ENCODE peak calls at places on chromosomes 3 and 15, in eight cellular contexts. L, A, V, S, B, I, Y and E are unnamed samples.

GRCh38 chr3:177015881-177016280 is 181.4 kb downstream of the TBL1XR1 start:
- DNase-seq in L (no peak), A (no peak), V (no peak), S (no peak), B (no peak), I (no peak), Y (no peak), E (no peak)

GRCh38 chr3:65605876-65606432 is 432.8 kb downstream of the MAGI1 start:
- DNase-seq in L (no peak), A (no peak), V (no peak), S (no peak), B (no peak), I (no peak), Y (no peak), E (no peak)

GRCh38 chr3:31157893-31158620 is 263.6 kb upstream of the GADL1 start:
- DNase-seq in L (no peak), A (no peak), V (no peak), S (no peak), B (no peak), I (peak), Y (no peak), E (no peak)

GRCh38 chr15:31869640-31870335 is 160.5 kb upstream of the CHRNA7 start:
- DNase-seq in L (peak), A (peak), V (no peak), S (no peak), B (no peak), I (peak), Y (no peak), E (peak)

GRCh38 chr15:71055461-71055860 is 59.8 kb upstream of the THSD4 start:
- DNase-seq in L (no peak), A (no peak), V (no peak), S (no peak), B (no peak), I (peak), Y (no peak), E (no peak)

GRCh38 chr3:30544811-30545210 is 61.6 kb upstream of the TGFBR2 start:
- DNase-seq in L (no peak), A (no peak), V (no peak), S (no peak), B (no peak), I (no peak), Y (no peak), E (no peak)

GRCh38 chr3:54744291-54744690 is 183.6 kb downstream of the LRTM1 start:
- DNase-seq in L (no peak), A (no peak), V (no peak), S (no peak), B (no peak), I (no peak), Y (no peak), E (no peak)

GRCh38 chr3:159852821-159853505 is 135.7 kb upstream of the IL12A start:
- DNase-seq in L (peak), A (peak), V (no peak), S (no peak), B (no peak), I (no peak), Y (no peak), E (peak)

GRCh38 chr3:122679467-122680291 is 960 bp upstream of the PARP14 start:
- DNase-seq in L (no peak), A (peak), V (no peak), S (peak), B (no peak), I (peak), Y (no peak), E (peak)

GRCh38 chr3:108595304-108595703 is 5.8 kb downstream of the DZIP3 start:
- DNase-seq in L (no peak), A (no peak), V (no peak), S (peak), B (no peak), I (no peak), Y (no peak), E (no peak)

DNA sequence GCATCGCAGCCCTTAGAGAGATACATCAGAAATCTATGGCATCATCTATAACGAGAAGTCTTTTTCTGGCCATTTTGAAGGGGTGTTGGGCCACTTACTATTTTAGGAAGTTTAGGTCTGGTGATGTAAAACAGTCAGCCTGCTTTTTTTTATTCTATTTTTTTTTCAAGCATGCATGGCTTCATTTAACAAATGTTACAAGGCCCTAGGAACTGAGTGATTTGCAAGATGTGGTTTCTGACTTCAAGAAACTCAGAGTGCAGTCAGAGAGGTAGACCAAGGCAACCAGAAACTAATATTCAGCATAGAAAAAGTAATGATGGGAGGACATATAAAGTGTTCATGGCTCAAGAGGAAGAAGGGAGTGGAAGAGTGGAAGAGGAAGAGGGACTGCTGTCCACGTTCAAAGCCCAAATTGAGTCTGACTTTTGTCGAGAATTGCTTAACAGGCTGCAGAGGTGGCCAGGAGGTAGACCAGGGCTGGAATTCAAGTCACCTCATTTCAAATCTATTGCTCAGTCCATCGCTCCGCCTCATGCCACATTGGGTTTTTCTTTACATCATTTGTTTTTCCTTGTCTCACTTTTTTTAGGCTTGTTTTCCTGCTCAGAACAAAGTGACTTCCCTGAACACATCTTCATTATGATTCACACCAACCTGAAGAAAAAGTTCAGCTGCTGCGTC is 97.1 kb downstream of the RPL39L start:
- DNase-seq in L (no peak), A (no peak), V (no peak), S (no peak), B (no peak), I (no peak), Y (no peak), E (no peak)
- TF ChIP-seq CTCF in L (no peak), A (no peak), V (no peak), S (no peak), B (no peak), I (no peak), Y (no peak), E (no peak)

DNA sequence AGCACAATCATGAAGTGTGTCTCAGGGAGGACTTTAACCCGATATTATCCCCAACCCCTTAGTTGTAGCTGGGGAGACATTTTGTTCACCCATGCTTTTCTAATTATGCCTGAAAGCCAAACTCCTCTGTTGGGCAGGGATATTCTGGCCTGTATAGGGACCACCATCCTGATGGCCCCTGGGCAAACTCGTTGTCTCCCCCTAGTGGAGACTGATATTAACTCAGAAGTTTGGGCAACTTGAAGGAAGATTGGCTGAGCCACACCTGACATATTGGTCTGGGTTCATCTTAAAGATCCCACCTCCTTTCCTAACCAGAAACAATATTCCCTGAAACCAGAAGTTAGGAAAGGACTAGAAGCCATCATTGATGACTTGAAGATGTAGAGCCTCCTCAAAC is 42.3 kb downstream of the TM4SF18 start:
- DNase-seq in L (no peak), A (no peak), V (no peak), S (no peak), B (no peak), I (peak), Y (peak), E (no peak)
- TF ChIP-seq CTCF in L (peak), A (peak), V (peak), S (peak), B (no peak), I (peak), Y (peak), E (peak)

DNA sequence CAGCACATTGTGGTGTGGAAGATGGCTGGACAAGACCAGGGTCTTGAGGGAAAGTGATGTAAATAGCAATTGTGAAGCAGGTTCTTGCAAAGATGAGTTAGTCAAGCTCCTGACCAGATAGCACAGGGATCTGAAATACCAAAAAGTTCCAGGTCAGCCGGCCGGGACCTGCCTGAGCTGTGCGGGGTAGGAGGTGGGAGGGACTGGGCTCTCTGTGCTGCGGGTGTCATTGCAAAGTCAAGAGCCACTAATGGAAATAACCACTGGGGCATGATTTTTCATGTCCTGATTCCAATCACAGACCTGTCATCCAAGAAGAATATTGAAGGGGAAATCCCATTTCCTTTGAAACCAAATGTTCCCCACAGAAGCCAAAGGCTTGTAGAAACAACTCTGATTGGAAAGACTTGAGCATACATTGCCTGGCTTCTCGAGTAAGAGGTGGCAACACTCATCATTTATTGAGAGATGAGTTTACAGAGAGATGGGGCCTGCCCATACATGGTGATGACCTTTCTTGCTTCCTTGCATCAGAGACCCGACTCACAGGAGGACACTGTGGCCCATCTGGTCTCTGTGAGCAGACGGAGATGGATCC is 44.2 kb upstream of the KY start:
- DNase-seq in L (no peak), A (no peak), V (no peak), S (no peak), B (no peak), I (no peak), Y (no peak), E (no peak)
- TF ChIP-seq CTCF in L (no peak), A (no peak), V (no peak), S (no peak), B (no peak), I (no peak), Y (no peak), E (no peak)

GRCh38 chr15:65085207-65085753 is 8.7 kb downstream of the KBTBD13 start:
- DNase-seq in L (no peak), A (no peak), V (no peak), S (no peak), B (no peak), I (no peak), Y (no peak), E (no peak)

GRCh38 chr15:65086680-65087111 is 10.2 kb downstream of the KBTBD13 start:
- DNase-seq in L (peak), A (no peak), V (no peak), S (no peak), B (no peak), I (peak), Y (no peak), E (no peak)

GRCh38 chr15:65084500-65085206 is 8.1 kb downstream of the KBTBD13 start:
- DNase-seq in L (no peak), A (no peak), V (no peak), S (no peak), B (no peak), I (no peak), Y (no peak), E (no peak)

GRCh38 chr15:65087411-65087810 is 10.9 kb downstream of the KBTBD13 start:
- DNase-seq in L (no peak), A (no peak), V (no peak), S (no peak), B (no peak), I (no peak), Y (no peak), E (no peak)

DNA sequence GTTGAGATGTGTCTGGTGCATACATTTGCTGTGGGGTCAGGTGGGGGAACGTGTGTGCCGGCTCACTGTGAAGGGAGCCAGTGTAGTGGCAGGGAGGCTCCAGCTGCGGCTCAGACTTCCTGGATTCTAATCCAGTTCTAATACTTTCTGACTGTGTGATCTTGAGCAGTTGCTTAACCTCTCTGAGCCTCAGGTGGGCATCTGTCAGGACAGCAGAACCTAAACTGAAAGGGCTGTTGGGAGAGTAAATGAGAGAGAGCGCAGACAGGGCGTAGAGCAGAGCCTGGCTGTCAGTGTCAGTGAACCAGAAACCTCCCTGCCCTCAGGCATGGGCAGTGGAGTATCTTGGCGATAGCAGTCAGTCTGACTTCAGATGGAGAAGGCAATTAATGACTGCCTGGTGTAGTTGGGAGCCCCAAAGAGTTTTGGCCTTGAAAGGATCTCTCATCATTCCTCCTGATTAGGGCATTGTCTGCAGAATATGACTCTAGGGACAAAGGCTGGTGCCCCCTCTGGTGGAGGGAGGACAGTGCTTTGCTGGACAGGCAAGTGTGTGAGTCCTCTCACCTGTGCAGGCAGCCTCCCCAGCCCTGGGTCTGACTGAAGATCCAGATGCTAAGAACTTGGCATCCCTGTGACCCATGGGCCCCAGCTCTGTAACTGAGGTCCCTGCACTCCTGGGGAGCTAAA is 9.6 kb downstream of the KBTBD13 start:
- DNase-seq in L (peak), A (peak), V (no peak), S (peak), B (no peak), I (no peak), Y (no peak), E (peak)
- TF ChIP-seq CTCF in L (peak), A (peak), V (no peak), S (no peak), B (no peak), I (peak), Y (peak), E (peak)

GRCh38 chr15:68333775-68334470 is 56.4 kb downstream of the FEM1B start:
- DNase-seq in L (no peak), A (no peak), V (no peak), S (no peak), B (no peak), I (peak), Y (no peak), E (no peak)

GRCh38 chr15:68332266-68332665 is 54.7 kb downstream of the FEM1B start:
- DNase-seq in L (no peak), A (no peak), V (no peak), S (no peak), B (no peak), I (no peak), Y (no peak), E (no peak)

GRCh38 chr15:68335655-68336054 is 58.1 kb downstream of the FEM1B start:
- DNase-seq in L (no peak), A (no peak), V (no peak), S (no peak), B (no peak), I (no peak), Y (no peak), E (no peak)

GRCh38 chr15:68335251-68335650 is 57.7 kb downstream of the FEM1B start:
- DNase-seq in L (no peak), A (no peak), V (no peak), S (no peak), B (peak), I (no peak), Y (no peak), E (no peak)

GRCh38 chr15:68334661-68335124 is 57.1 kb downstream of the FEM1B start:
- DNase-seq in L (no peak), A (no peak), V (no peak), S (no peak), B (no peak), I (no peak), Y (no peak), E (no peak)
- TF ChIP-seq CTCF in L (no peak), A (no peak), V (no peak), S (no peak), B (no peak), I (no peak), Y (no peak), E (no peak)

DNA sequence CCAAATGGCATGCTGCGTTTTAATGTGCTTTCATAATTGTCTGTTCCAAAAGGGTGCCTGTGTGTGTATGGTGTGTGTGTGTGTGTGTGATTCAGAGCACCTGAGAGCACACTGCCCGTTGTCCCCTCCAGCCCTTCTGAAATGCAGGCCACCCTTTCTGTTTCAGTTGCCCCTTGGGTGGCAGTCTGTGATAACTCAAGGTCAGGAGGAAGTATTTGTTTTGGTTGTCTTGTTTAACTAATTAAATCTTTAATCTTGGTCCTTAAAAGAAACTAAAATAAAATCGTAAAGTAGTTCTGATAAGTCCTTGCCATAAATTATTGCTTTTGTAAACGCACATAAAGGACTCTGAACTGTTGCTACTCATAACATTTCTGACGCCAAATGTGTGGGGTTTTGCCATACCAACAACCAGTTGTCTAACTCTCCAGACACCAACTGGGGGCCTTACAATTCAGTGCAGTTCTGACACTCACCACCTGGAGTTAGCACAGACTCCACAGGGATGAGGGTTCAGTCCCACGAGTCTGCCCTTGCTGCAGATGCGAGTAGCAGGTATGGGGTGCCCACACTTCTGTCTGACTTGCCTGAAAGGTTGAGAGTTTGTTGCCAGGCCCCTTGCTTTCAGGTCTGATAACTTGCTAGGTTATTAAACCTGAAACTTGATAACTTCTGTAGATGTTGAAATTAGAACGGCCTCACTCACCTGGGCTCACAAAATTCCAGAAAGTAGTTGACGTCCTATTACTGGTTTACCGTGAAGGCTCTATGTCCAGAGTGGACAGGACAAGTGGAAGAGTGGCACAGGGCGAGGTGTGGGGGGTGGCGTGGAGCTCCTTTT is 157.3 kb downstream of the IGF1R start:
- DNase-seq in L (no peak), A (no peak), V (no peak), S (no peak), B (no peak), I (peak), Y (no peak), E (no peak)
- TF ChIP-seq CTCF in L (peak), A (peak), V (no peak), S (peak), B (no peak), I (peak), Y (no peak), E (peak)

DNA sequence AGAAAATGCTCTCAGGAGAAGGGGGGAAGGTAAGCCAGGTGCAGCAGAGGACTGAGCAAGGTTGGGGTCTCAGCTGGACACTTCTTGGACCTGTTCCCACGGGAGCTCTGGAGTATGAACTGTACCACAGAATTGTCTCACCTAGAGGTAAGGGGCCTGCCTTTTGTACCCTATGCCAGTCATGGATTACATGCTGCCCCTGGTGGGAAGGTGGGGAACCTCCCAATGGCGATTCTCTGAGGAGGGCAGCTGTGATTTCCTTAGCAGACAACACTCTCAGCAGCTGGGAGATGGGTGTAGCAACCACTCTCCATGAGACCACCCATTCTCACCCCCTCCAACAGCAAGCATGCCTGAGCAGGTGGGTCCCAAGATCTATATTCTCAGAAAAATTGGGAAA is 329.4 kb upstream of the CTNNB1 start:
- DNase-seq in L (no peak), A (no peak), V (no peak), S (no peak), B (no peak), I (no peak), Y (no peak), E (no peak)
- TF ChIP-seq CTCF in L (peak), A (no peak), V (no peak), S (no peak), B (no peak), I (no peak), Y (peak), E (no peak)